ENCODE peak calls at places on chromosomes 2 and 18, in seven cellular contexts. F is IMR-90; G is CD4-positive, alpha-beta memory T cell; R is mammary epithelial cell; C is left lung; J is heart left ventricle; B is vagina. E is an unnamed sample.

GRCh38 chr2:120817956-120818325 is 82.3 kb downstream of the GLI2 start:
- DNase-seq in F (no peak), G (no peak), R (no peak), C (no peak), J (no peak), B (no peak), E (no peak)

GRCh38 chr2:64434039-64434657 is 19.8 kb upstream of the LGALSL start:
- DNase-seq in F (no peak), G (no peak), R (no peak), C (no peak), J (no peak), B (no peak), E (no peak)

GRCh38 chr18:80204142-80204541 is 43.2 kb downstream of the PARD6G start:
- DNase-seq in F (no peak), G (no peak), R (no peak), C (no peak), J (no peak), B (no peak), E (no peak)

GRCh38 chr2:215218587-215219577 is 80.5 kb upstream of the ABCA12 start:
- DNase-seq in F (no peak), G (no peak), R (peak; percentile 37), C (peak; percentile 70), J (no peak), B (no peak), E (no peak)

GRCh38 chr2:35503311-35503710 is 852.3 kb upstream of the CRIM1 start:
- DNase-seq in F (no peak), G (no peak), R (peak; percentile 64), C (no peak), J (no peak), B (no peak), E (no peak)

GRCh38 chr2:85191157-85191556 is 58.0 kb downstream of the TCF7L1 start:
- DNase-seq in F (no peak), G (no peak), R (no peak), C (no peak), J (no peak), B (no peak), E (no peak)

GRCh38 chr2:104434363-104434792 is 419.5 kb upstream of the POU3F3 start:
- DNase-seq in F (no peak), G (no peak), R (no peak), C (peak; percentile 68), J (no peak), B (no peak), E (no peak)

GRCh38 chr18:77044866-77045664 is 87.5 kb downstream of the MBP start:
- DNase-seq in F (no peak), G (no peak), R (no peak), C (no peak), J (no peak), B (no peak), E (no peak)

GRCh38 chr2:174595904-174596397 is 1.7 kb downstream of the WIPF1 start:
- DNase-seq in F (no peak), G (no peak), R (no peak), C (no peak), J (no peak), B (no peak), E (no peak)

GRCh38 chr2:70248810-70249438 is 496 bp upstream of the TIA1 start:
- DNase-seq in F (no peak), G (peak; percentile 90), R (no peak), C (no peak), J (peak; percentile 89), B (peak; percentile 97), E (no peak)

GRCh38 chr2:1431886-1432400 is 18.7 kb downstream of the TPO start:
- DNase-seq in F (no peak), G (no peak), R (no peak), C (no peak), J (no peak), B (no peak), E (no peak)

GRCh38 chr18:8478166-8478967 is 130.9 kb upstream of the RAB12 start:
- DNase-seq in F (peak; percentile 34), G (peak; percentile 12), R (peak; percentile 29), C (peak; percentile 83), J (peak; percentile 30), B (peak; percentile 80), E (no peak)

GRCh38 chr2:134670955-134671354 is 47.8 kb downstream of the TMEM163 start:
- DNase-seq in F (no peak), G (no peak), R (no peak), C (no peak), J (no peak), B (no peak), E (no peak)

GRCh38 chr18:58903533-58903932 is 38.9 kb downstream of the ZNF532 start:
- DNase-seq in F (no peak), G (no peak), R (no peak), C (no peak), J (no peak), B (no peak), E (no peak)

GRCh38 chr2:100317634-100318033 is 4.7 kb downstream of the LONRF2 start:
- DNase-seq in F (no peak), G (no peak), R (no peak), C (no peak), J (no peak), B (no peak), E (no peak)
- H3K27me3 ChIP-seq in F (peaks cover 24% of the 10 kb centered on the region), G (peaks cover 2% of the 10 kb centered on the region), R (peaks cover 28% of the 10 kb centered on the region), C (peaks cover 52% of the 10 kb centered on the region), J (no peaks in the 10 kb centered on the region), B (no peaks in the 10 kb centered on the region), E (peaks cover 6% of the 10 kb centered on the region)

DNA sequence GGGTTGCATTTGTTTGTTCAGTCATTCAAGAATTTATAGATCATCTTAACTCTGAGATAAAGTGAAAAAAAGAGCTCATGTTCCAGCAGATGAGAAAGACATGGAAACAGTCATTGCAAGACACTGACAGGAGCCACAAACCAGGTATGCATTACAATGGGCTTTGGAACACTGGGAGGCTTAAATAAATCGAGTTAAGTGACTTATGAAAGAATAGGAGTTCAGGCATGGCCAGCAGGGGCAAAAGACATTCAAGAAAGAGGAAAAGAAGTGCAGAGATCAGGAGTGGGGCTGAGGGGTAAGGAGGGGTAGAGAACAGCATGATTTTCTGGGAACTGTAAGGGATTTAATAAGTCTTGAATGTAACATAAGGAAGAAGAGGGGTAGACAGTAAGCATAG is 121.2 kb upstream of the EPC2 start:
- DNase-seq in F (no peak), G (no peak), R (no peak), C (no peak), J (no peak), B (no peak), E (no peak)
- H3K4me3 ChIP-seq in F (no peak overlapping the region), G (no peak overlapping the region), R (no peak overlapping the region), C (no peak overlapping the region), J (no peak overlapping the region), B (no peak overlapping the region), E (no peak overlapping the region)

GRCh38 chr2:142339261-142339660 is 208.4 kb upstream of the LRP1B start:
- DNase-seq in F (no peak), G (no peak), R (no peak), C (no peak), J (no peak), B (no peak), E (no peak)
- H3K4me1 ChIP-seq in F (no peaks in the 10 kb centered on the region), G (no peaks in the 10 kb centered on the region), R (no peaks in the 10 kb centered on the region), C (no peaks in the 10 kb centered on the region), J (no peaks in the 10 kb centered on the region), B (no peaks in the 10 kb centered on the region), E (no peaks in the 10 kb centered on the region)

DNA sequence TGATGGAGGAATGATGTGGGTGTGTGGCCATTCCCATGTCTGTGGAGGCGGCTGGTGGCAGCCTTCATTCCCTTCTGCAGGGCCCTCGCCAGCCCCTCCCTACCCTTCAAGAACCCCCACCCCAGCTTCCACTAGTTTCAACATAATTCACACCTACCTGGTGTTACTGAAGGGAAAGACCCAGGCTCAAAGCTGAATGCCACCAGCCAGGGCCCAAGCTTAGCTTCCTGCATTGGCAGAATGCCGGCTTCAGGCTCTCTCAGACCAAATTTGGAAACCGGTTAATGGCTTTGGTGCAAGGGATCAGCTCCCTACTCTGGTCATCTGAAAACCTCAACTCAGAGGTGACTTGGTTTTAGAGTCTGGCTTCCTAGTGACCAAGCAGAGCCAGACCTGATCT is 16.9 kb downstream of the GAREM2 start:
- DNase-seq in F (no peak), G (no peak), R (no peak), C (no peak), J (no peak), B (no peak), E (no peak)
- H3K27me3 ChIP-seq in F (no peaks in the 10 kb centered on the region), G (no peaks in the 10 kb centered on the region), R (no peaks in the 10 kb centered on the region), C (peaks cover 12% of the 10 kb centered on the region), J (no peaks in the 10 kb centered on the region), B (no peaks in the 10 kb centered on the region), E (no peaks in the 10 kb centered on the region)